ENCODE peak calls at places on chromosomes 1 and 21, in eight cellular contexts. V is H9, Z is amygdala, B is left ventricle myocardium inferior, Q is HEK293T, H is COR-L47, F is GM20000, R is SHP77. W is an unnamed sample.

GRCh38 chr1:194084755-194085154 is 898.3 kb upstream of the B3GALT2 start:
- DNase-seq in V (no peak), Z (no peak), B (no peak), Q (no peak), H (no peak), F (no peak), R (no peak), W (no peak)

GRCh38 chr1:204151562-204152309 is at the start of gene ETNK2:
- DNase-seq in V (peak), Z (no peak), B (peak), Q (peak), H (peak), F (peak), R (peak), W (peak)

GRCh38 chr1:169999357-169999756 is 75.1 kb downstream of the KIFAP3 start:
- DNase-seq in V (no peak), Z (no peak), B (peak), Q (no peak), H (no peak), F (no peak), R (no peak), W (no peak)

GRCh38 chr1:30413606-30414005 is 309.8 kb downstream of the MATN1 start:
- DNase-seq in V (no peak), Z (no peak), B (no peak), Q (no peak), H (no peak), F (no peak), R (no peak), W (no peak)

GRCh38 chr1:93738075-93738622 is 56.5 kb upstream of the BCAR3 start:
- DNase-seq in V (no peak), Z (no peak), B (no peak), Q (no peak), H (no peak), F (no peak), R (no peak), W (no peak)

GRCh38 chr1:58898739-58899580 is 115.1 kb upstream of the JUN start:
- DNase-seq in V (no peak), Z (no peak), B (peak), Q (no peak), H (no peak), F (no peak), R (no peak), W (peak)

GRCh38 chr1:232471250-232471649 is 158.7 kb downstream of the SIPA1L2 start:
- DNase-seq in V (no peak), Z (no peak), B (no peak), Q (no peak), H (no peak), F (no peak), R (no peak), W (no peak)

GRCh38 chr1:165683848-165684485 is 14.4 kb downstream of the ALDH9A1 start:
- DNase-seq in V (no peak), Z (no peak), B (no peak), Q (no peak), H (no peak), F (no peak), R (no peak), W (no peak)

GRCh38 chr21:23217597-23217996 is 2219.4 kb downstream of the NCAM2 start:
- DNase-seq in V (no peak), Z (no peak), B (no peak), Q (no peak), H (no peak), F (no peak), R (no peak), W (no peak)

GRCh38 chr1:77282187-77282865 is 507 bp downstream of the AK5 start:
- DNase-seq in V (peak), Z (no peak), B (no peak), Q (peak), H (peak), F (peak), R (no peak), W (peak)

GRCh38 chr1:234848972-234849641 is 239.1 kb upstream of the IRF2BP2 start:
- DNase-seq in V (no peak), Z (no peak), B (no peak), Q (no peak), H (no peak), F (no peak), R (no peak), W (no peak)

GRCh38 chr1:84957956-84958355 is 39.0 kb downstream of the MCOLN2 start:
- DNase-seq in V (no peak), Z (no peak), B (no peak), Q (no peak), H (no peak), F (no peak), R (no peak), W (no peak)

GRCh38 chr1:119279441-119280415 is 88.9 kb upstream of the HAO2 start:
- DNase-seq in V (no peak), Z (no peak), B (no peak), Q (no peak), H (peak), F (no peak), R (no peak), W (no peak)

GRCh38 chr1:184113251-184113650 is 61.7 kb downstream of the TSEN15 start:
- DNase-seq in V (no peak), Z (no peak), B (no peak), Q (no peak), H (no peak), F (no peak), R (no peak), W (no peak)

GRCh38 chr21:34080693-34081092 is 7.3 kb downstream of the MRPS6 start:
- DNase-seq in V (no peak), Z (no peak), B (no peak), Q (no peak), H (no peak), F (no peak), R (no peak), W (no peak)

GRCh38 chr1:52842643-52843310 is at the start of gene ZYG11A:
- DNase-seq in V (peak), Z (no peak), B (peak), Q (peak), H (peak), F (peak), R (peak), W (peak)

GRCh38 chr1:243883551-243883950 is 33.5 kb upstream of the AKT3 start:
- DNase-seq in V (no peak), Z (no peak), B (no peak), Q (no peak), H (no peak), F (no peak), R (no peak), W (no peak)

GRCh38 chr1:114669562-114670082 is at the start of gene DENND2C:
- DNase-seq in V (no peak), Z (no peak), B (no peak), Q (peak), H (no peak), F (no peak), R (no peak), W (no peak)

GRCh38 chr1:237613984-237614383 is 276.7 kb downstream of the ZP4 start:
- DNase-seq in V (no peak), Z (no peak), B (no peak), Q (no peak), H (no peak), F (no peak), R (no peak), W (no peak)

GRCh38 chr21:42621166-42621827 is 32.1 kb upstream of the PDE9A start:
- DNase-seq in V (no peak), Z (no peak), B (no peak), Q (no peak), H (no peak), F (no peak), R (no peak), W (no peak)

GRCh38 chr1:46062651-46063319 is 69.6 kb downstream of the PIK3R3 start:
- DNase-seq in V (no peak), Z (no peak), B (no peak), Q (no peak), H (no peak), F (no peak), R (no peak), W (no peak)

GRCh38 chr21:36915014-36915700 is 51.3 kb downstream of the HLCS start:
- DNase-seq in V (no peak), Z (no peak), B (no peak), Q (no peak), H (no peak), F (no peak), R (no peak), W (no peak)

GRCh38 chr1:233936422-233936821 is 31.9 kb downstream of the SLC35F3 start:
- DNase-seq in V (no peak), Z (no peak), B (no peak), Q (no peak), H (no peak), F (no peak), R (no peak), W (no peak)

GRCh38 chr1:31570228-31570627 is 6.1 kb upstream of the TINAGL1 start:
- DNase-seq in V (no peak), Z (no peak), B (no peak), Q (no peak), H (no peak), F (no peak), R (no peak), W (no peak)

W was measured in endothelial cell.